ENCODE peak calls at places on chromosomes 3 and 15, in six cellular contexts. C is EL; O is glutamatergic neuron; X is activated CD4-positive, alpha-beta T cell treated with anti-CD3 and anti-CD28 coated beads, Interleukin-2, amount 50 U/mL, for 24 hours; D is AG04450; K is NCI-H2081 treated with DMSO at 0.1 percent for 48 hours. M is an unnamed sample.

GRCh38 chr3:191348098-191348497 is 17.8 kb upstream of the UTS2B start:
- DNase-seq in X (no peak), O (no peak), K (no peak), C (no peak), D (no peak), M (no peak)

GRCh38 chr3:101829066-101829830 is 20.1 kb upstream of the NFKBIZ start:
- DNase-seq in D (no peak), X (no peak), O (no peak), C (peak; percentile 68), K (no peak), M (peak; percentile 49)

GRCh38 chr3:51873876-51874275 is 1.5 kb downstream of the IQCF5 start:
- DNase-seq in D (no peak), O (no peak), K (no peak), C (no peak), X (no peak), M (no peak)

GRCh38 chr15:68614621-68615035 is 35.8 kb downstream of the CORO2B start:
- DNase-seq in K (no peak), C (no peak), D (no peak), X (no peak), O (peak; percentile 80), M (peak; percentile 76)

GRCh38 chr3:184155644-184156521 is 706 bp downstream of the DVL3 start:
- DNase-seq in K (no peak), O (peak; percentile 52), C (peak; percentile 42), D (no peak), X (peak; percentile 16), M (peak; percentile 49)

GRCh38 chr3:59161048-59161447 is 111.2 kb upstream of the CFAP20DC start:
- DNase-seq in K (no peak), D (no peak), X (no peak), O (no peak), C (no peak), M (no peak)

GRCh38 chr15:65287515-65287845 is 797 bp upstream of the PARP16 start:
- DNase-seq in O (no peak), D (no peak), C (no peak), K (no peak), X (no peak), M (no peak)

GRCh38 chr15:89428246-89428645 is 68.1 kb downstream of the RHCG start:
- DNase-seq in O (no peak), X (no peak), K (no peak), C (no peak), D (no peak), M (no peak)

GRCh38 chr15:25695875-25696760 is 167.0 kb downstream of the ATP10A start:
- DNase-seq in O (no peak), D (no peak), X (no peak), C (no peak), K (no peak), M (peak; percentile 28)

GRCh38 chr3:186525369-186526255 is 18.6 kb downstream of the CRYGS start:
- DNase-seq in D (no peak), X (no peak), C (no peak), O (no peak), K (no peak), M (peak; percentile 36)

GRCh38 chr3:14401692-14402303 is 608 bp upstream of the SLC6A6 start:
- DNase-seq in K (no peak), X (no peak), D (no peak), C (no peak), O (no peak), M (no peak)

GRCh38 chr3:36175916-36176461 is 204.3 kb upstream of the STAC start:
- DNase-seq in K (no peak), D (no peak), C (no peak), X (no peak), O (no peak), M (no peak)

GRCh38 chr3:141557961-141558706 is 71.3 kb downstream of the RASA2 start:
- DNase-seq in O (no peak), K (no peak), D (no peak), C (no peak), X (no peak), M (peak; percentile 57)

GRCh38 chr15:101206173-101206572 is 45.7 kb downstream of the CHSY1 start:
- DNase-seq in C (peak; percentile 66), K (no peak), X (peak; percentile 66), O (no peak), D (no peak), M (peak; percentile 30)

GRCh38 chr15:40982855-40983254 is 29.6 kb downstream of the CHAC1 start:
- DNase-seq in D (peak; percentile 67), K (no peak), X (no peak), O (no peak), C (peak; percentile 94), M (no peak)

M was measured in left kidney.